ENCODE peak calls at places on chromosomes 3 and 15, in four cellular contexts. V, O, D and H are unnamed samples.

GRCh38 chr3:46892285-46893145 is 15.0 kb downstream of the PTH1R start:
- DNase-seq in D (no peak), O (peak), V (no peak), H (no peak)

GRCh38 chr3:160951677-160952487 is 153.3 kb downstream of the B3GALNT1 start:
- DNase-seq in D (no peak), O (no peak), V (no peak), H (no peak)

GRCh38 chr3:170949211-170949610 is 40.8 kb upstream of the EIF5A2 start:
- DNase-seq in V (no peak), O (no peak), D (no peak), H (no peak)

GRCh38 chr3:154716170-154716569 is 286.2 kb upstream of the GPR149 start:
- DNase-seq in D (no peak), V (no peak), O (no peak), H (no peak)

GRCh38 chr3:28916713-28917499 is 364.0 kb upstream of the RBMS3 start:
- DNase-seq in O (peak), D (no peak), V (peak), H (no peak)

GRCh38 chr15:90388462-90389182 is 580 bp downstream of the IQGAP1 start:
- DNase-seq in O (no peak), V (no peak), D (peak), H (peak)

GRCh38 chr15:59741274-59741906 is 52.3 kb upstream of the BNIP2 start:
- DNase-seq in D (peak), O (no peak), V (no peak), H (no peak)

GRCh38 chr15:42058791-42059190 is 35.6 kb downstream of the PLA2G4D start:
- DNase-seq in D (no peak), O (no peak), V (no peak), H (no peak)

GRCh38 chr3:103968131-103968530 is 1398.6 kb upstream of the ALCAM start:
- DNase-seq in O (no peak), D (no peak), V (no peak), H (no peak)

GRCh38 chr15:66053991-66054390 is 184.7 kb downstream of the RAB11A start:
- DNase-seq in V (no peak), O (no peak), D (no peak), H (no peak)

GRCh38 chr3:83873550-83873949 is 1085.2 kb upstream of the CADM2 start:
- DNase-seq in D (no peak), V (no peak), O (no peak), H (no peak)

GRCh38 chr15:58410353-58410752 is 21.4 kb upstream of the LIPC start:
- DNase-seq in O (no peak), D (no peak), V (peak), H (no peak)

GRCh38 chr3:42684632-42685362 is 540 bp upstream of the KLHL40 start:
- DNase-seq in D (no peak), O (no peak), V (no peak), H (no peak)

GRCh38 chr3:195616681-195617080 is 32.9 kb upstream of the APOD start:
- DNase-seq in O (no peak), V (no peak), D (no peak), H (no peak)

GRCh38 chr15:71559098-71559497 is 251.3 kb upstream of the NR2E3 start:
- DNase-seq in O (no peak), D (no peak), V (no peak), H (no peak)

GRCh38 chr15:74957301-74958035 is 896 bp upstream of the RPP25 start:
- DNase-seq in V (no peak), D (no peak), O (no peak), H (no peak)

GRCh38 chr15:91465696-91466095 is 365.6 kb downstream of the SV2B start:
- DNase-seq in D (no peak), V (no peak), O (no peak), H (no peak)

GRCh38 chr15:95998935-95999334 is 331.6 kb upstream of the NR2F2 start:
- DNase-seq in O (no peak), D (no peak), V (no peak), H (no peak)

GRCh38 chr15:36177590-36178281 is 401.7 kb upstream of the CDIN1 start:
- DNase-seq in O (no peak), D (no peak), V (no peak), H (no peak)

GRCh38 chr3:27426926-27427325 is 57.3 kb downstream of the SLC4A7 start:
- DNase-seq in O (no peak), D (no peak), V (no peak), H (no peak)

GRCh38 chr15:40594429-40594836 is 384 bp downstream of the KNL1 start:
- DNase-seq in O (peak), D (peak), V (peak), H (peak)

GRCh38 chr3:17459470-17459993 is 282.9 kb downstream of the TBC1D5 start:
- DNase-seq in D (peak), V (no peak), O (no peak), H (no peak)

GRCh38 chr3:19931180-19931692 is 2.8 kb downstream of the EFHB start:
- DNase-seq in O (no peak), V (peak), D (no peak), H (peak)

GRCh38 chr3:55226696-55227095 is 260.4 kb downstream of the WNT5A start:
- DNase-seq in O (no peak), V (no peak), D (no peak), H (no peak)

GRCh38 chr3:122941233-122942206 is 86.0 kb downstream of the SEMA5B start:
- DNase-seq in O (no peak), V (no peak), D (no peak), H (no peak)

GRCh38 chr15:98547741-98548166 is 100.6 kb upstream of the IGF1R start:
- DNase-seq in V (no peak), O (no peak), D (no peak), H (no peak)

DNA sequence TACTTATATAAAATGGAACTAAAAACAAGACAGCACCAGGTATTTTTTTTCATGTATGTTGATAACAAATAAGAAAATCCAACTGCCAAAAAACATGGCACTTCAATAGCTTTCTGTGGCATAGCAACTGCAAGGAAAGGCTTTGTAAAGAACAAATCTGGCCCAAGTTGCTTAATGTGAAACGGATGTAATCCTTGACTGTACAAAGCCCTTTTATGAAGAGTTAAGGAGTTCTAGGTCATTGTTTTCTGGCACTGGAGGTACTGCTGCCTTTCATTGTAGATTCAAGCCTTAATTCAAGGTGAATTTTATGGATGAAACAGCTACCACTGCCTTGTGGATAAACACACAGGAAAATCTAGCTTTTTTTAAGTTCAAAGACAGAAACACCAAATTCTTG is 68.9 kb upstream of the SLC12A8 start:
- DNase-seq in D (no peak), V (no peak), O (no peak), H (no peak)
- TF ChIP-seq BRCA1 in D (no peak), V (no peak), O (no peak), H (no peak)

GRCh38 chr3:129002573-129003569 is 1.8 kb downstream of the EFCC1 start:
- DNase-seq in O (no peak), V (no peak), D (no peak), H (no peak)
- TF ChIP-seq EZH2 in O (no peak), V (no peak), D (no peak), H (no peak)

GRCh38 chr15:93127286-93127685 is 38.3 kb upstream of the RGMA start:
- DNase-seq in O (no peak), V (no peak), D (no peak), H (no peak)
- TF ChIP-seq BRCA1 in O (no peak), V (no peak), D (no peak), H (no peak)

GRCh38 chr3:186108941-186109865 is at the start of gene ETV5:
- DNase-seq in D (peak), V (peak), O (peak), H (peak)
- TF ChIP-seq EZH2 in D (no peak), V (no peak), O (no peak), H (no peak)

GRCh38 chr3:117622130-117622841 is 912.7 kb downstream of the TUSC7 start:
- DNase-seq in O (no peak), V (no peak), D (no peak), H (no peak)
- TF ChIP-seq BRCA1 in O (no peak), V (no peak), D (no peak), H (no peak)

GRCh38 chr3:147369231-147369630 is 37.1 kb downstream of the ZIC4 start:
- DNase-seq in O (no peak), V (no peak), D (no peak), H (no peak)
- TF ChIP-seq EZH2 in O (no peak), V (no peak), D (no peak), H (no peak)